ENCODE peak calls at places on chromosomes 7 and 10, in seven cellular contexts. H is CD4-positive, alpha-beta memory T cell; O is mesendoderm; Z is RWPE1; J is CD8-positive, alpha-beta T cell; Q is cardiac muscle cell; X is foreskin keratinocyte. B is an unnamed sample.

GRCh38 chr7:44080686-44081265 is 1.6 kb downstream of the POLM start:
- DNase-seq in H (no peak), O (no peak), Z (no peak), J (no peak), Q (no peak), X (no peak), B (no peak)

GRCh38 chr10:78959217-78959616 is 109.5 kb upstream of the ZMIZ1 start:
- DNase-seq in H (no peak), O (no peak), Z (no peak), J (no peak), Q (no peak), X (no peak), B (no peak)

GRCh38 chr7:55081067-55081853 is 62.4 kb downstream of the EGFR start:
- DNase-seq in H (no peak), O (no peak), Z (no peak), J (no peak), Q (no peak), X (no peak), B (no peak)

GRCh38 chr7:29684787-29685650 is 121.3 kb upstream of the WIPF3 start:
- DNase-seq in H (peak; percentile 10), O (peak; percentile 85), Z (peak; percentile 33), J (peak; percentile 58), Q (peak; percentile 88), X (peak; percentile 30), B (peak; percentile 14)

GRCh38 chr7:124651136-124651535 is 114.5 kb downstream of the GPR37 start:
- DNase-seq in H (no peak), O (no peak), Z (no peak), J (no peak), Q (no peak), X (no peak), B (no peak)

GRCh38 chr7:42893341-42894242 is 18.3 kb downstream of the C7orf25 start:
- DNase-seq in H (no peak), O (peak; percentile 67), Z (no peak), J (no peak), Q (no peak), X (no peak), B (no peak)

GRCh38 chr7:80453699-80454340 is 58.0 kb downstream of the GNAT3 start:
- DNase-seq in H (no peak), O (peak; percentile 12), Z (peak; percentile 17), J (no peak), Q (peak; percentile 20), X (no peak), B (no peak)

GRCh38 chr7:33563010-33563409 is 342.3 kb upstream of the BMPER start:
- DNase-seq in H (no peak), O (no peak), Z (no peak), J (no peak), Q (no peak), X (no peak), B (no peak)

GRCh38 chr10:6050801-6051445 is 11.2 kb downstream of the IL2RA start:
- DNase-seq in H (peak; percentile 91), O (peak; percentile 38), Z (peak; percentile 30), J (peak; percentile 86), Q (no peak), X (no peak), B (no peak)

GRCh38 chr7:30433082-30433481 is 45.5 kb downstream of the NOD1 start:
- DNase-seq in H (no peak), O (peak; percentile 26), Z (no peak), J (no peak), Q (no peak), X (no peak), B (no peak)

GRCh38 chr7:73519867-73520672 is 2.0 kb downstream of the BAZ1B start:
- DNase-seq in H (no peak), O (peak; percentile 47), Z (no peak), J (no peak), Q (peak; percentile 1), X (no peak), B (no peak)

GRCh38 chr7:47804767-47805545 is 143.3 kb downstream of the PKD1L1 start:
- DNase-seq in H (no peak), O (no peak), Z (peak; percentile 18), J (no peak), Q (no peak), X (no peak), B (no peak)

GRCh38 chr7:98930464-98930863 is 52.1 kb downstream of the TRRAP start:
- DNase-seq in H (no peak), O (no peak), Z (no peak), J (no peak), Q (no peak), X (no peak), B (no peak)

GRCh38 chr10:122648599-122649428 is 50.8 kb downstream of the C10orf120 start:
- DNase-seq in H (no peak), O (peak; percentile 76), Z (peak; percentile 50), J (no peak), Q (peak; percentile 71), X (peak; percentile 28), B (no peak)

GRCh38 chr10:93068411-93069244 is 5.1 kb upstream of the CYP26A1 start:
- DNase-seq in H (no peak), O (no peak), Z (no peak), J (no peak), Q (peak; percentile 63), X (peak; percentile 48), B (no peak)

GRCh38 chr10:97256356-97256755 is 36.1 kb downstream of the ARHGAP19 start:
- DNase-seq in H (no peak), O (no peak), Z (no peak), J (no peak), Q (no peak), X (no peak), B (no peak)

GRCh38 chr10:19730071-19730470 is 86.2 kb upstream of the PLXDC2 start:
- DNase-seq in H (no peak), O (no peak), Z (no peak), J (no peak), Q (no peak), X (peak; percentile 20), B (no peak)

GRCh38 chr10:17454181-17454800 is at the start of gene ST8SIA6:
- DNase-seq in H (peak; percentile 59), O (peak; percentile 58), Z (peak; percentile 55), J (peak; percentile 72), Q (peak; percentile 73), X (no peak), B (no peak)

GRCh38 chr7:138188290-138188858 is 112.1 kb downstream of the AKR1D1 start:
- DNase-seq in H (no peak), O (no peak), Z (no peak), J (no peak), Q (no peak), X (no peak), B (no peak)

GRCh38 chr10:4781955-4782354 is 44.1 kb upstream of the AKR1E2 start:
- DNase-seq in H (no peak), O (no peak), Z (no peak), J (no peak), Q (no peak), X (no peak), B (no peak)

DNA sequence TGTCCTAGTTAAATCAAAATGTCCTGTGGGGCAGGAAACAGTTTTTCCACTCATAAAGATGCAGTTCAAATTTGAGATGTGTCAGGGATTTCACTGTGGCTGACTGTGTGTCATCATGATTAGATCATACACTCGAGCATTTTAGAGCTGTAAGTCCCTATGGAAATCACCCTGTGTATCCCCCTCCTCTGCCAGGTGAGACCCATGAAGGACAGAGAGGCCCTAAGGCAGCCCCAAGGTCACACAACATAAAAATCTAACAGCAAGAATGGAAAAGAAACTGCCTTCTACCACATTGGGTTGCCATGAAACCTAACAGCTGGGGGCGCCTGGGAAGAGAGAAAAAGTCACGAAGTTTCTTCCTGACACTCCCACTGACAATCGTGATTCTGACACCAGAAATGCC is 135.8 kb downstream of the KCNMA1 start:
- DNase-seq in H (no peak), O (no peak), Z (no peak), J (no peak), Q (no peak), X (peak; percentile 39), B (no peak)
- H3K27ac ChIP-seq in H (no peak overlapping the region), O (no peak overlapping the region), Z (peak overlapping the region; percentile 49), J (no peak overlapping the region), Q (no peak overlapping the region), X (no peak overlapping the region), B (peak overlapping the region; percentile 85)

GRCh38 chr7:28533731-28534531 is 121.6 kb downstream of the CREB5 start:
- DNase-seq in H (no peak), O (no peak), Z (no peak), J (no peak), Q (no peak), X (no peak), B (no peak)
- H3K27ac ChIP-seq in H (no peak overlapping the region), O (no peak overlapping the region), Z (no peak overlapping the region), J (no peak overlapping the region), Q (no peak overlapping the region), X (no peak overlapping the region), B (no peak overlapping the region)

DNA sequence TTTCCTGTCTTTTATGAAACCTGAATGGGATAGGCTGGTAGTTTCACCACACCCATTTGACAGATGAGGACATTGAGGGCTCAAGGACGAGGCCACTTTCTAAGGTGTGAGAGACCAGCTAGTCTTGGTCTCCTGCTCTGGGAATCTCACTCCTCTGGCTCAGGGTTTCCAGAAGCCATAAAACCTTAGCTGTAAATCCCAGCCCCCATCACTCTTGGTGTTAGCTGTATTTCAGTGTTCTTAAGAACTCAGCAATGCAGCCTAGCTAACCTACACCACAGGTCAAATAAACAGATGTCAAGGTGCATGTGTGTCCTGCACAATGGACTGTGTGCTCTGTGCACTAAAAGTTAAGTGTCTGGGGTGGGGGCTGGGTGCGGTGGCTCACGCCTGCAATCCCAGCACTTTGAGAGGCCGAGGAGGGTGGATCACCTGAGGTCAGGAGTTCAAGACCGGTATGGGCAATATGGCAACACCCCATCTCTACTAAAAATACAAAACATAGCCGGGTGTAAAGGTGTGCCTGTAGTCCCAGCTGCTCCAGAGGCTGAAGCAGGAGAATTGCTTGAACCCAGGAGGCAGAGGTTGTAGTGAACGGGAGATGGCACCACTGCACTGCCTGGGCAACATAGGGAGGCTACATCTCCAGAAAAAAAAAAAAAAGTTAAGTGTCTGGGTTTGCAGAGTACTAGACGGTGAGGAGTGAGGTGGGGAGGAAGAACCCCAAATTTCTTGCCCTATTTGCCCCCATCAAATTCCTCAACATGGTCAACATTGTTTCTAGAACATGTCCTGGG is 547 bp upstream of the EPO start:
- DNase-seq in H (no peak), O (no peak), Z (no peak), J (no peak), Q (no peak), X (peak; percentile 64), B (no peak)
- H3K27ac ChIP-seq in H (no peak overlapping the region), O (no peak overlapping the region), Z (no peak overlapping the region), J (no peak overlapping the region), Q (no peak overlapping the region), X (no peak overlapping the region), B (no peak overlapping the region)

DNA sequence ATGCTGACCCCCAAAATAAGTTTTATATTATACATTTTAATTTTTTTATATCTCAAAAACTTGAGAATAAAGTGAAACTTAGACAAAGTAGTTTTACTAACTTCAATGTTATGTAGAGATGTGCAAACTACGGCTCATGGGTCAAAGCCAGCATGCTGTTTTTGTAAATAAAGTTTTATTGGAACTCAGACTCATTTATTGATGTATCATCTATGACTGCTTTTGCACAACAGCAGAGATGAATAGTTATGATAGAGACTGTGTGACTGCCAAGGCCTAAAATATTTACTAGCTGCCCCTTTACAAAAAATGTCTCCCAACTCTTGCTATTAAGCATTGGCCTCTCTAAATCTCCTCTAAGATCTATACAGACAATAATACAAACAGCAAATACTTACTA is 12.4 kb downstream of the MTPN start:
- DNase-seq in H (no peak), O (no peak), Z (no peak), J (no peak), Q (no peak), X (no peak), B (no peak)
- H3K27ac ChIP-seq in H (no peak overlapping the region), O (no peak overlapping the region), Z (no peak overlapping the region), J (no peak overlapping the region), Q (no peak overlapping the region), X (no peak overlapping the region), B (no peak overlapping the region)

GRCh38 chr10:51215956-51216834 is 141.9 kb downstream of the PRKG1 start:
- DNase-seq in H (no peak), O (no peak), Z (no peak), J (no peak), Q (no peak), X (no peak), B (no peak)
- H3K27ac ChIP-seq in H (no peak overlapping the region), O (no peak overlapping the region), Z (no peak overlapping the region), J (no peak overlapping the region), Q (no peak overlapping the region), X (no peak overlapping the region), B (no peak overlapping the region)